ENCODE peak calls at places on chromosome 10, in six cellular contexts. One of them, this sample, is unnamed.

GRCh38 chr10:95196053-95196452 is 2.0 kb downstream of the ACSM6 start:
- DNase-seq in psoas muscle: no peak
- DNase-seq in Calu3: no peak
- DNase-seq in lower lobe of right lung: no peak
- DNase-seq in fibroblast of mammary gland: no peak
- DNase-seq in heart right ventricle: no peak
- DNase-seq in this sample: no peak

GRCh38 chr10:132619927-132620326 is 82.3 kb downstream of the INPP5A start:
- DNase-seq in psoas muscle: no peak
- DNase-seq in Calu3: no peak
- DNase-seq in lower lobe of right lung: no peak
- DNase-seq in fibroblast of mammary gland: no peak
- DNase-seq in heart right ventricle: no peak
- DNase-seq in this sample: no peak

GRCh38 chr10:50540069-50540825 is 83.5 kb downstream of the SGMS1 start:
- DNase-seq in psoas muscle: no peak
- DNase-seq in Calu3: no peak
- DNase-seq in lower lobe of right lung: no peak
- DNase-seq in fibroblast of mammary gland: peak; percentile 45
- DNase-seq in heart right ventricle: no peak
- DNase-seq in this sample: no peak

GRCh38 chr10:28494420-28494819 is 38.5 kb upstream of the WAC start:
- DNase-seq in psoas muscle: no peak
- DNase-seq in Calu3: no peak
- DNase-seq in lower lobe of right lung: no peak
- DNase-seq in fibroblast of mammary gland: no peak
- DNase-seq in heart right ventricle: no peak
- DNase-seq in this sample: no peak

GRCh38 chr10:26435852-26436251 is 2.3 kb upstream of the APBB1IP start:
- DNase-seq in psoas muscle: no peak
- DNase-seq in Calu3: no peak
- DNase-seq in lower lobe of right lung: no peak
- DNase-seq in fibroblast of mammary gland: no peak
- DNase-seq in heart right ventricle: no peak
- DNase-seq in this sample: no peak

GRCh38 chr10:50988792-50989191 is 85.5 kb upstream of the PRKG1 start:
- DNase-seq in psoas muscle: no peak
- DNase-seq in Calu3: no peak
- DNase-seq in lower lobe of right lung: no peak
- DNase-seq in fibroblast of mammary gland: peak; percentile 55
- DNase-seq in heart right ventricle: no peak
- DNase-seq in this sample: no peak

GRCh38 chr10:97721871-97722780 is 8.6 kb downstream of the MARVELD1 start:
- DNase-seq in psoas muscle: no peak
- DNase-seq in Calu3: no peak
- DNase-seq in lower lobe of right lung: no peak
- DNase-seq in fibroblast of mammary gland: no peak
- DNase-seq in heart right ventricle: no peak
- DNase-seq in this sample: peak; percentile 80

GRCh38 chr10:9075420-9075819 is 1020.9 kb downstream of the GATA3 start:
- DNase-seq in psoas muscle: no peak
- DNase-seq in Calu3: no peak
- DNase-seq in lower lobe of right lung: no peak
- DNase-seq in fibroblast of mammary gland: peak; percentile 10
- DNase-seq in heart right ventricle: no peak
- DNase-seq in this sample: no peak

GRCh38 chr10:14953452-14954000 is 370 bp downstream of the DCLRE1C start:
- DNase-seq in psoas muscle: peak; percentile 57
- DNase-seq in Calu3: peak; percentile 60
- DNase-seq in lower lobe of right lung: peak; percentile 76
- DNase-seq in fibroblast of mammary gland: peak; percentile 76
- DNase-seq in heart right ventricle: no peak
- DNase-seq in this sample: no peak

GRCh38 chr10:43610636-43611035 is 4.4 kb downstream of the ZNF485 start:
- DNase-seq in psoas muscle: no peak
- DNase-seq in Calu3: no peak
- DNase-seq in lower lobe of right lung: no peak
- DNase-seq in fibroblast of mammary gland: peak; percentile 49
- DNase-seq in heart right ventricle: no peak
- DNase-seq in this sample: no peak

GRCh38 chr10:29595636-29596225 is 39.0 kb downstream of the SVIL start:
- DNase-seq in psoas muscle: peak; percentile 45
- DNase-seq in Calu3: peak; percentile 37
- DNase-seq in lower lobe of right lung: no peak
- DNase-seq in fibroblast of mammary gland: no peak
- DNase-seq in heart right ventricle: no peak
- DNase-seq in this sample: no peak

GRCh38 chr10:71765907-71766716 is 7.2 kb downstream of the VSIR start:
- DNase-seq in psoas muscle: no peak
- DNase-seq in Calu3: no peak
- DNase-seq in lower lobe of right lung: no peak
- DNase-seq in fibroblast of mammary gland: no peak
- DNase-seq in heart right ventricle: peak; percentile 38
- DNase-seq in this sample: no peak

GRCh38 chr10:6924166-6924565 is 344.1 kb upstream of the PRKCQ start:
- DNase-seq in psoas muscle: no peak
- DNase-seq in Calu3: peak; percentile 13
- DNase-seq in lower lobe of right lung: no peak
- DNase-seq in fibroblast of mammary gland: peak; percentile 41
- DNase-seq in heart right ventricle: no peak
- DNase-seq in this sample: no peak

GRCh38 chr10:12710594-12711343 is 290.7 kb downstream of the CCDC3 start:
- DNase-seq in psoas muscle: peak; percentile 73
- DNase-seq in Calu3: peak; percentile 82
- DNase-seq in lower lobe of right lung: peak; percentile 74
- DNase-seq in fibroblast of mammary gland: peak; percentile 81
- DNase-seq in heart right ventricle: peak; percentile 76
- DNase-seq in this sample: peak; percentile 82

GRCh38 chr10:13808556-13809391 is 222.0 kb downstream of the PRPF18 start:
- DNase-seq in psoas muscle: no peak
- DNase-seq in Calu3: no peak
- DNase-seq in lower lobe of right lung: no peak
- DNase-seq in fibroblast of mammary gland: no peak
- DNase-seq in heart right ventricle: no peak
- DNase-seq in this sample: no peak

GRCh38 chr10:3319811-3320226 is 147.2 kb upstream of the PITRM1 start:
- DNase-seq in psoas muscle: no peak
- DNase-seq in Calu3: no peak
- DNase-seq in lower lobe of right lung: no peak
- DNase-seq in fibroblast of mammary gland: no peak
- DNase-seq in heart right ventricle: no peak
- DNase-seq in this sample: no peak

GRCh38 chr10:74901240-74901827 is 74.9 kb downstream of the KAT6B start:
- DNase-seq in psoas muscle: no peak
- DNase-seq in Calu3: no peak
- DNase-seq in lower lobe of right lung: no peak
- DNase-seq in fibroblast of mammary gland: no peak
- DNase-seq in heart right ventricle: no peak
- DNase-seq in this sample: no peak

GRCh38 chr10:79399242-79399831 is 46.1 kb downstream of the ZCCHC24 start:
- DNase-seq in psoas muscle: peak; percentile 88
- DNase-seq in Calu3: peak; percentile 42
- DNase-seq in lower lobe of right lung: peak; percentile 86
- DNase-seq in fibroblast of mammary gland: peak; percentile 97
- DNase-seq in heart right ventricle: peak; percentile 89
- DNase-seq in this sample: peak; percentile 81

GRCh38 chr10:125628251-125629049 is 54.5 kb downstream of the TEX36 start:
- DNase-seq in psoas muscle: no peak
- DNase-seq in Calu3: no peak
- DNase-seq in lower lobe of right lung: no peak
- DNase-seq in fibroblast of mammary gland: no peak
- DNase-seq in heart right ventricle: no peak
- DNase-seq in this sample: no peak

GRCh38 chr10:133292919-133293809 is 15.5 kb downstream of the TUBGCP2 start:
- DNase-seq in psoas muscle: peak; percentile 18
- DNase-seq in Calu3: no peak
- DNase-seq in lower lobe of right lung: no peak
- DNase-seq in fibroblast of mammary gland: peak; percentile 89
- DNase-seq in heart right ventricle: no peak
- DNase-seq in this sample: no peak

GRCh38 chr10:24156686-24157085 is 52.3 kb upstream of the KIAA1217 start:
- DNase-seq in psoas muscle: no peak
- DNase-seq in Calu3: no peak
- DNase-seq in lower lobe of right lung: no peak
- DNase-seq in fibroblast of mammary gland: peak; percentile 5
- DNase-seq in heart right ventricle: no peak
- DNase-seq in this sample: no peak

GRCh38 chr10:24157567-24157966 is 51.4 kb upstream of the KIAA1217 start:
- DNase-seq in psoas muscle: no peak
- DNase-seq in Calu3: no peak
- DNase-seq in lower lobe of right lung: no peak
- DNase-seq in fibroblast of mammary gland: no peak
- DNase-seq in heart right ventricle: no peak
- DNase-seq in this sample: no peak

DNA sequence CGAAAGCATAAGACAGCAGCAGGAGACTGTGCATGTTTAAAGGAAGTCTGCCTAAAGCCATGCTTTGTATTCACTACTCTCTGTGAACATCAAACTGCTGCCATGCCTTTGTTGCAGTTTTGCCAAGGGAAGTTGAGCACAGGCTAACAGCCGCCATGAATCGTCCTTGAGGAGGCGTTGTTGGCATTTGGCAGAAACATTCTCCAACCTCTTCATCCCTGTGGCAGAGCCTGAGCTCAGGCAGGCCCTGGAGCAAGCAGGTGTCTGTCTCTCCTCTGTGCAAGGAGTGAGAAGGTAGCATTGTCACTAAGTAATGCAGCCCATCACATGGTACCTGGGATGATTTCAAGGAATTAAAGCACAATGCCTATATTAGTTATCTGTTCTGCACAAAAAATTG is 46.7 kb upstream of the KIAA1217 start:
- DNase-seq in psoas muscle: no peak
- DNase-seq in Calu3: no peak
- DNase-seq in lower lobe of right lung: no peak
- DNase-seq in fibroblast of mammary gland: no peak
- DNase-seq in heart right ventricle: no peak
- DNase-seq in this sample: no peak
- TF ChIP-seq CTCF in psoas muscle: no peak
- TF ChIP-seq CTCF in Calu3: no peak
- TF ChIP-seq CTCF in lower lobe of right lung: no peak
- TF ChIP-seq CTCF in fibroblast of mammary gland: no peak
- TF ChIP-seq CTCF in heart right ventricle: no peak
- TF ChIP-seq CTCF in this sample: no peak

GRCh38 chr10:22325948-22326702 is 5.2 kb downstream of the BMI1 start:
- DNase-seq in psoas muscle: no peak
- DNase-seq in Calu3: no peak
- DNase-seq in lower lobe of right lung: no peak
- DNase-seq in fibroblast of mammary gland: peak; percentile 33
- DNase-seq in heart right ventricle: no peak
- DNase-seq in this sample: no peak
- TF ChIP-seq CTCF in psoas muscle: no peak
- TF ChIP-seq CTCF in Calu3: no peak
- TF ChIP-seq CTCF in lower lobe of right lung: no peak
- TF ChIP-seq CTCF in fibroblast of mammary gland: no peak
- TF ChIP-seq CTCF in heart right ventricle: no peak
- TF ChIP-seq CTCF in this sample: no peak

GRCh38 chr10:18599392-18599791 is 52.0 kb downstream of the NSUN6 start:
- DNase-seq in psoas muscle: no peak
- DNase-seq in Calu3: no peak
- DNase-seq in lower lobe of right lung: no peak
- DNase-seq in fibroblast of mammary gland: no peak
- DNase-seq in heart right ventricle: no peak
- DNase-seq in this sample: no peak

DNA sequence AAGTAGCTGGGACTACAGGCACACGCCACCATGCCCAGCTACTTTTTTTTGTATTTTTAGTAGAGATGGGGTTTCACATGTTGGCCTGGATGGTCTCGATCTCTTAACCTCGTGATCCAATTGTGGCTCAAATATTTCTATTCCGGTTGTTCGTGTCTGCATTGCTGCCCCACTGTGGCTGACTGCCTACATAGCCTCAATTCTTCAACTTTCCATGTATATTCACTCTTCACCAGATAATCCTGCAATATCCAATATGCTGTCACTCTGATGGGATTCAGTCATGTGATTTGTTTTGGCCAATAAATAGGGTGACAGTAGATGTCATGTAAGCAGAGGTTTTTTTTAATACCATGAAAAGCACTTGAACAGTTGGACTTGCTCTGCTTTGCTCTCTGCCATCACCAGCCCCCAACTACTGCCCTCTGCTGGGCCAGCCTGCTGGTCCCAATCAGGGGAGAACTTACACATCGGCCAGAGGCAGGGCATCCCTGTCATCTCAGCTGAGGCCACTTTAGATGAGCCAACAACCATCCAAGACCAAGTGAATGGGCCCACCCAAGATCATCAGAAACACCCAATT is 56.7 kb downstream of the NSUN6 start:
- DNase-seq in psoas muscle: no peak
- DNase-seq in Calu3: peak; percentile 14
- DNase-seq in lower lobe of right lung: no peak
- DNase-seq in fibroblast of mammary gland: peak; percentile 11
- DNase-seq in heart right ventricle: no peak
- DNase-seq in this sample: peak; percentile 40
- TF ChIP-seq CTCF in psoas muscle: no peak
- TF ChIP-seq CTCF in Calu3: no peak
- TF ChIP-seq CTCF in lower lobe of right lung: peak; percentile 9
- TF ChIP-seq CTCF in fibroblast of mammary gland: peak; percentile 35
- TF ChIP-seq CTCF in heart right ventricle: peak; percentile 40
- TF ChIP-seq CTCF in this sample: no peak

GRCh38 chr10:49382826-49383225 is 13.1 kb downstream of the DRGX start:
- DNase-seq in psoas muscle: no peak
- DNase-seq in Calu3: no peak
- DNase-seq in lower lobe of right lung: no peak
- DNase-seq in fibroblast of mammary gland: no peak
- DNase-seq in heart right ventricle: no peak
- DNase-seq in this sample: no peak

GRCh38 chr10:49382226-49382625 is 13.7 kb downstream of the DRGX start:
- DNase-seq in psoas muscle: no peak
- DNase-seq in Calu3: no peak
- DNase-seq in lower lobe of right lung: no peak
- DNase-seq in fibroblast of mammary gland: no peak
- DNase-seq in heart right ventricle: no peak
- DNase-seq in this sample: no peak

GRCh38 chr10:49381111-49381900 is 14.6 kb downstream of the DRGX start:
- DNase-seq in psoas muscle: no peak
- DNase-seq in Calu3: no peak
- DNase-seq in lower lobe of right lung: no peak
- DNase-seq in fibroblast of mammary gland: no peak
- DNase-seq in heart right ventricle: no peak
- DNase-seq in this sample: no peak

GRCh38 chr10:49377256-49377655 is 18.6 kb downstream of the DRGX start:
- DNase-seq in psoas muscle: no peak
- DNase-seq in Calu3: no peak
- DNase-seq in lower lobe of right lung: no peak
- DNase-seq in fibroblast of mammary gland: no peak
- DNase-seq in heart right ventricle: no peak
- DNase-seq in this sample: no peak

GRCh38 chr10:49379596-49380410 is 16.1 kb downstream of the DRGX start:
- DNase-seq in psoas muscle: no peak
- DNase-seq in Calu3: peak; percentile 22
- DNase-seq in lower lobe of right lung: no peak
- DNase-seq in fibroblast of mammary gland: no peak
- DNase-seq in heart right ventricle: no peak
- DNase-seq in this sample: no peak
- TF ChIP-seq CTCF in psoas muscle: no peak
- TF ChIP-seq CTCF in Calu3: peak; percentile 29
- TF ChIP-seq CTCF in lower lobe of right lung: no peak
- TF ChIP-seq CTCF in fibroblast of mammary gland: peak; percentile 16
- TF ChIP-seq CTCF in heart right ventricle: peak; percentile 25
- TF ChIP-seq CTCF in this sample: no peak